ENCODE peak calls at places on chromosomes 16 and 17, in six cellular contexts. One of them, this sample, is unnamed.
A peak's percentile ranks its signal among the peaks of the same experiment; 100 is the strongest.

GRCh38 chr16:64351116-64351515 is 770.7 kb downstream of the CDH11 start:
- DNase-seq in neuronal stem cell: no peak
- DNase-seq in IMR-90: no peak
- DNase-seq in mesenchymal stem cell: no peak
- DNase-seq in mesendoderm: no peak
- DNase-seq in H1: no peak
- DNase-seq in this sample: no peak

GRCh38 chr17:66667491-66668030 is 167.4 kb upstream of the CACNG5 start:
- DNase-seq in H1: no peak
- DNase-seq in mesenchymal stem cell: no peak
- DNase-seq in IMR-90: no peak
- DNase-seq in neuronal stem cell: no peak
- DNase-seq in mesendoderm: no peak
- DNase-seq in this sample: no peak

GRCh38 chr17:51245535-51245934 is 14.3 kb downstream of the MBTD1 start:
- DNase-seq in neuronal stem cell: no peak
- DNase-seq in IMR-90: peak; percentile 44
- DNase-seq in H1: no peak
- DNase-seq in mesendoderm: no peak
- DNase-seq in mesenchymal stem cell: no peak
- DNase-seq in this sample: no peak

GRCh38 chr16:57629516-57630401 is 1.3 kb downstream of the ADGRG1 start:
- DNase-seq in H1: no peak
- DNase-seq in neuronal stem cell: no peak
- DNase-seq in mesendoderm: no peak
- DNase-seq in mesenchymal stem cell: no peak
- DNase-seq in IMR-90: no peak
- DNase-seq in this sample: no peak

GRCh38 chr16:89847056-89847929 is 19.0 kb downstream of the SPIRE2 start:
- DNase-seq in H1: no peak
- DNase-seq in IMR-90: no peak
- DNase-seq in mesendoderm: no peak
- DNase-seq in neuronal stem cell: no peak
- DNase-seq in mesenchymal stem cell: no peak
- DNase-seq in this sample: no peak

GRCh38 chr17:77354721-77355455 is 214.1 kb downstream of the SEC14L1 start:
- DNase-seq in mesenchymal stem cell: peak; percentile 97
- DNase-seq in IMR-90: peak; percentile 98
- DNase-seq in neuronal stem cell: no peak
- DNase-seq in H1: no peak
- DNase-seq in mesendoderm: no peak
- DNase-seq in this sample: peak; percentile 36

GRCh38 chr17:80717661-80718060 is 173.0 kb downstream of the RPTOR start:
- DNase-seq in neuronal stem cell: no peak
- DNase-seq in mesendoderm: no peak
- DNase-seq in H1: no peak
- DNase-seq in mesenchymal stem cell: no peak
- DNase-seq in IMR-90: no peak
- DNase-seq in this sample: no peak

GRCh38 chr16:85145734-85146531 is 33.7 kb upstream of the CIBAR2 start:
- DNase-seq in H1: no peak
- DNase-seq in mesendoderm: no peak
- DNase-seq in neuronal stem cell: no peak
- DNase-seq in mesenchymal stem cell: no peak
- DNase-seq in IMR-90: no peak
- DNase-seq in this sample: no peak

GRCh38 chr17:2093349-2093748 is 38.4 kb downstream of the HIC1 start:
- DNase-seq in neuronal stem cell: no peak
- DNase-seq in mesendoderm: peak; percentile 62
- DNase-seq in IMR-90: no peak
- DNase-seq in mesenchymal stem cell: no peak
- DNase-seq in H1: no peak
- DNase-seq in this sample: no peak

GRCh38 chr17:2090804-2091534 is 36.1 kb downstream of the HIC1 start:
- DNase-seq in neuronal stem cell: peak; percentile 30
- DNase-seq in IMR-90: peak; percentile 97
- DNase-seq in mesenchymal stem cell: peak; percentile 97
- DNase-seq in mesendoderm: peak; percentile 90
- DNase-seq in H1: no peak
- DNase-seq in this sample: peak; percentile 81

GRCh38 chr17:2095536-2095910 is 40.6 kb downstream of the HIC1 start:
- DNase-seq in neuronal stem cell: no peak
- DNase-seq in H1: no peak
- DNase-seq in mesenchymal stem cell: no peak
- DNase-seq in IMR-90: no peak
- DNase-seq in mesendoderm: peak; percentile 41
- DNase-seq in this sample: no peak

GRCh38 chr17:2092253-2092652 is 37.4 kb downstream of the HIC1 start:
- DNase-seq in mesenchymal stem cell: no peak
- DNase-seq in IMR-90: no peak
- DNase-seq in mesendoderm: peak; percentile 50
- DNase-seq in H1: no peak
- DNase-seq in neuronal stem cell: no peak
- DNase-seq in this sample: peak; percentile 59

DNA sequence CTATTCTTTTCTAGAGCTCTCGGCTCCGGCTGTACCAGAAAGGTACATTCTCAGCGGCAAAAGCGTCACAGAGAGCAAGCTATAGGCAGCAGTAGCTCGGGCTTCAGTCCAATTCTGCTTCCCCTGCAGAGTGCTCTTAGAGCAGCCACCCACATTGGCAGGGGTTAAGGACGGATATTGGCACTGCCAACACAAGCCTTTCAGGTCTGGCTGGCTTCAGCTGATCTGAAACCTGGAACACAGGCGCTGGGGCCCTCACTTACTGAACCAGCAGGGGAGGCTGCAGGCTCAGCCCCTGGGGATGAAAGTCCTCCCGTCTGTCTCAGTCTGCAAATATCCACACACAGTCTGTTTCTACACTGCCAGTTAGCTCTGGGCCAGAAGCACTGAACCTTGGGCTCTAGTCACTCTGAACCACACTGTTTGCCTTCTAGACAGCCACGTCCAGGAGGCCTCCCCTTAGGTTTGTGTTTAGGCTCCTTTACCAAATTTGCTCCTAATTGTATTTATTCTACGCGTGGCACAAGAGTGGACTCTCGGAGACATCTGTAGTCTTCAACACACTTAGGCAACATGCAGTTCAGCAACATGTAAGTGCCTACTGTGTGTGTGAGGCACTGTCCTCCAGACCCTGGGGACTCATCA is 40.1 kb downstream of the HIC1 start:
- DNase-seq in H1: no peak
- DNase-seq in IMR-90: peak; percentile 75
- DNase-seq in neuronal stem cell: no peak
- DNase-seq in mesendoderm: peak; percentile 52
- DNase-seq in mesenchymal stem cell: peak; percentile 79
- DNase-seq in this sample: peak; percentile 50
- H3K18ac ChIP-seq in H1: peak overlapping the region; percentile 60
- H3K18ac ChIP-seq in IMR-90: no peak overlapping the region
- H3K18ac ChIP-seq in neuronal stem cell: peak overlapping the region; percentile 42
- H3K18ac ChIP-seq in mesendoderm: no peak overlapping the region
- H3K18ac ChIP-seq in mesenchymal stem cell: peak overlapping the region; percentile 94
- H3K18ac ChIP-seq in this sample: no peak overlapping the region

DNA sequence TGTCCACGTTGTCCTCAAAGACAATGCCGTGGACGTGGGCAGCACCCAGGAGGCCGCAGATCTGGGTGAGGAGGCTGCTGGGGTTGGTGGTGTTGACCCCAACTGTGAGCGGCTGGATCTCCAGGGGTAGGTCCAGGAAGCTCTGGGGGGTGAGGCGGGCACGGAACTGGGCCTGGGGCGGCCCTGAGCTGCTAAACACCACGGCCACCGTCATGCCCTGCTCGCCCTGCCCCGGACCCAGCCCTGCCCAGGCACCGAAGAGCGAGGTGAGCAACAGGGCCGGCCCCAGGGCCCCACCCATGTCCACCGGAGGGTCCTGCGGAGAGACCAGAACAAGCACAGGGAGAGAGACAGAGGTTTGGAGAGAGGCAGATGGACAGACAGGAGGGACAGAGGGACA is 4.9 kb downstream of the GRIN2C start:
- DNase-seq in IMR-90: no peak
- DNase-seq in neuronal stem cell: no peak
- DNase-seq in mesendoderm: no peak
- DNase-seq in H1: no peak
- DNase-seq in mesenchymal stem cell: no peak
- DNase-seq in this sample: no peak
- H3K27me3 ChIP-seq in IMR-90: peaks cover 78% of the 10 kb centered on the region
- H3K27me3 ChIP-seq in neuronal stem cell: peaks cover 90% of the 10 kb centered on the region
- H3K27me3 ChIP-seq in mesendoderm: peaks cover 27% of the 10 kb centered on the region
- H3K27me3 ChIP-seq in H1: peaks cover 92% of the 10 kb centered on the region
- H3K27me3 ChIP-seq in mesenchymal stem cell: peaks cover 88% of the 10 kb centered on the region
- H3K27me3 ChIP-seq in this sample: peaks cover 49% of the 10 kb centered on the region

GRCh38 chr17:48241770-48242497 is 134.4 kb downstream of the SNX11 start:
- DNase-seq in IMR-90: no peak
- DNase-seq in H1: no peak
- DNase-seq in neuronal stem cell: no peak
- DNase-seq in mesendoderm: peak; percentile 23
- DNase-seq in mesenchymal stem cell: no peak
- DNase-seq in this sample: no peak
- H2BK15ac ChIP-seq in IMR-90: no peak overlapping the region
- H2BK15ac ChIP-seq in H1: no peak overlapping the region
- H2BK15ac ChIP-seq in neuronal stem cell: no peak overlapping the region
- H2BK15ac ChIP-seq in mesendoderm: no peak overlapping the region
- H2BK15ac ChIP-seq in mesenchymal stem cell: peak overlapping the region; percentile 69
- H2BK15ac ChIP-seq in this sample: no peak overlapping the region

DNA sequence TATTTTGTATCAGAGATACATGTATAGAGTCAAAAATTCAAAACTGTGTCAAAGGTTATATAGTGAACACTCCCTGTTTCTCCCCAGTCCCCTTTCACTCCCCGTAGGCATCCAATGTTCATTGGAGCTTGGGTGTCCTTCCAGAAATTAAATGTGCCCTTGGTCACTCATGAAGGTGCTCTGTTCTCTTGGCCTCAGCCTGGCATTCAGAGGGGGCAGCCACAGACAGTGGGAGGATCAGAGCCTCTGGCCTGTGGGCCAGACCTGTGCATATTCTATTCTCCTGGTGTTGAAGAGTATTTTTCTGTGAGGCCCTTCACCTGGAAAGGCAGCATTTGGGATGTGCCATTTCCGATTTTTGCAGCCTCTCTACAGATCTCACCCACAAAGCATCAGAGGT is 79.3 kb downstream of the CLEC16A start:
- DNase-seq in H1: no peak
- DNase-seq in mesenchymal stem cell: no peak
- DNase-seq in IMR-90: no peak
- DNase-seq in mesendoderm: no peak
- DNase-seq in neuronal stem cell: no peak
- DNase-seq in this sample: no peak
- H3K18ac ChIP-seq in H1: no peak overlapping the region
- H3K18ac ChIP-seq in mesenchymal stem cell: no peak overlapping the region
- H3K18ac ChIP-seq in IMR-90: no peak overlapping the region
- H3K18ac ChIP-seq in mesendoderm: no peak overlapping the region
- H3K18ac ChIP-seq in neuronal stem cell: no peak overlapping the region
- H3K18ac ChIP-seq in this sample: no peak overlapping the region

DNA sequence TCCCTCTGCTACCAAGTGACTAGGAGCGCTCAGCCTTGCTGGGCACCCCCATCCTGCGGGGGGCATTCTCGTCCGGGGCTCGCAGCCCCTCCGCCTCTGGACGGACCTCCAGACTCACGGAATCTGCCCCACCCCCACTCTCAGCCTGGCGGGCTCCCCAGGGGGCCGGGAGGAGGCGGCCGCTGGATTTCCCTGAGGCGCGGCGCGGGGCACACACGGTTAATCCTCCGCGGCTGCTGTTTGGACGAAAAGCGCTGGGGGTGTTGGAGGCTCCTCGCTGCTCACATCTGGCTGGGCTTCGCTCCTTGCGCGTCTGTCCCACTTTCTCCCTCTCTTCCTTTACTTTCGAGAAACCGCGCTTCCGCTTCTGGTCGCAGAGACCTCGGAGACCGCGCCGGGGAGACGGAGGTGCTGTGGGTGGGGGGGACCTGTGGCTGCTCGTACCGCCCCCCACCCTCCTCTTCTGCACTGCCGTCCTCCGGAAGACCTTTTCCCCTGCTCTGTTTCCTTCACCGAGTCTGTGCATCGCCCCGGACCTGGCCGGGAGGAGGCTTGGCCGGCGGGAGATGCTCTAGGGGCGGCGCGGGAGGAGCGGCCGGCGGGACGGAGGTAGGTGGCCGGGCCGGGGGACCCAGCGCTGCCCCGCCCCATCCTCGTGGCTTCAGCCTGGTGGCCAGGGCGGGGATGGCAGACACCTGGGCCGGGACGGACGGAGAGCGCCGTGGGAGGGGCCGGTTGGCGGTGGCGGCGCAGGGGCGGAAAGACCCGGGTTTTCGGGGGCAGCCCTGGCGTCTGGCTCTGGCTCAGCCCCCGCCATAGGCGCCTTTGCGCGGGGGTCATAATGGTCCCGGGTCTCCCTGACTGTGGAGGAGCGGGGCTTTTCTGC is at the start of gene C1QTNF1:
- DNase-seq in H1: no peak
- DNase-seq in neuronal stem cell: peak; percentile 44
- DNase-seq in IMR-90: peak; percentile 38
- DNase-seq in mesenchymal stem cell: peak; percentile 60
- DNase-seq in mesendoderm: peak; percentile 61
- DNase-seq in this sample: peak; percentile 73
- H3K27me3 ChIP-seq in H1: peaks cover 82% of the 10 kb centered on the region
- H3K27me3 ChIP-seq in neuronal stem cell: peaks cover 99% of the 10 kb centered on the region
- H3K27me3 ChIP-seq in IMR-90: peaks cover 2% of the 10 kb centered on the region
- H3K27me3 ChIP-seq in mesenchymal stem cell: peaks cover 70% of the 10 kb centered on the region
- H3K27me3 ChIP-seq in mesendoderm: peaks cover 8% of the 10 kb centered on the region
- H3K27me3 ChIP-seq in this sample: peaks cover 36% of the 10 kb centered on the region

GRCh38 chr16:28977703-28978641 is 3.4 kb downstream of the SPNS1 start:
- DNase-seq in mesenchymal stem cell: no peak
- DNase-seq in mesendoderm: peak; percentile 47
- DNase-seq in H1: no peak
- DNase-seq in IMR-90: no peak
- DNase-seq in neuronal stem cell: no peak
- DNase-seq in this sample: peak; percentile 66
- H2BK15ac ChIP-seq in mesenchymal stem cell: no peak overlapping the region
- H2BK15ac ChIP-seq in mesendoderm: no peak overlapping the region
- H2BK15ac ChIP-seq in H1: peak overlapping the region; percentile 46
- H2BK15ac ChIP-seq in IMR-90: no peak overlapping the region
- H2BK15ac ChIP-seq in neuronal stem cell: no peak overlapping the region
- H2BK15ac ChIP-seq in this sample: no peak overlapping the region

GRCh38 chr16:55842369-55843104 is 9.6 kb upstream of the CES1 start:
- DNase-seq in neuronal stem cell: peak; percentile 51
- DNase-seq in H1: no peak
- DNase-seq in mesenchymal stem cell: peak; percentile 45
- DNase-seq in mesendoderm: peak; percentile 61
- DNase-seq in IMR-90: peak; percentile 45
- DNase-seq in this sample: no peak

GRCh38 chr16:55846598-55847346 is 13.9 kb upstream of the CES1 start:
- DNase-seq in H1: no peak
- DNase-seq in neuronal stem cell: no peak
- DNase-seq in mesenchymal stem cell: no peak
- DNase-seq in IMR-90: no peak
- DNase-seq in mesendoderm: no peak
- DNase-seq in this sample: no peak

DNA sequence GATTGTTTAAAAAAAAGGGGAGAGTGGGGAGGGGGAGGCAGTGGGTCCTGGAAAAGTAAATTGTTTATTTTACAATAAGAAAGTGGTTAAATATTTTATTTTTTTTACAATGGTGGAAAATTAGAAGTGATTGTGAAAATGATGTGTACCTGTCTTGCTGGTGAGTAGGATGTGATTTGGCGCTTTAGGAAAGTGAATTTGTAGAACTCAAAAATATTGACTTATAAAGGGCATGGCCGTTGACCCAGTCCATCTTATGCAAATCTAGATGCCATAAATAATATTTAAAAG is 10.2 kb upstream of the CES1 start:
- DNase-seq in neuronal stem cell: no peak
- DNase-seq in IMR-90: no peak
- DNase-seq in mesendoderm: no peak
- DNase-seq in H1: no peak
- DNase-seq in mesenchymal stem cell: no peak
- DNase-seq in this sample: no peak
- H3K18ac ChIP-seq in neuronal stem cell: no peak overlapping the region
- H3K18ac ChIP-seq in IMR-90: no peak overlapping the region
- H3K18ac ChIP-seq in mesendoderm: no peak overlapping the region
- H3K18ac ChIP-seq in H1: no peak overlapping the region
- H3K18ac ChIP-seq in mesenchymal stem cell: no peak overlapping the region
- H3K18ac ChIP-seq in this sample: no peak overlapping the region

This sample was measured in H9.